ENCODE peak calls at places on chromosomes 3 and 15, in four cellular contexts. N is AG10803, U is HTR-8/SVneo, V is psoas muscle. M is an unnamed sample.
A peak's percentile ranks its signal among the peaks of the same experiment; 100 is the strongest.

GRCh38 chr3:180036678-180037455 is at the start of gene PEX5L:
- DNase-seq in N (peak; percentile 19), U (peak; percentile 20), V (peak; percentile 19), M (peak; percentile 63)

GRCh38 chr15:57849332-57849731 is 142.8 kb downstream of the POLR2M start:
- DNase-seq in V (no peak), N (no peak), U (no peak), M (no peak)

GRCh38 chr15:27847775-27848710 is 251.1 kb downstream of the OCA2 start:
- DNase-seq in V (no peak), U (no peak), N (no peak), M (no peak)

GRCh38 chr3:57840445-57840844 is 84.3 kb downstream of the SLMAP start:
- DNase-seq in N (no peak), V (no peak), U (no peak), M (no peak)

GRCh38 chr3:42061711-42062408 is 29.3 kb upstream of the TRAK1 start:
- DNase-seq in N (peak; percentile 96), V (peak; percentile 85), U (peak; percentile 80), M (no peak)

GRCh38 chr3:38552364-38552763 is 56.2 kb downstream of the EXOG start:
- DNase-seq in V (no peak), N (no peak), U (no peak), M (no peak)

GRCh38 chr3:17605032-17605431 is 137.4 kb downstream of the TBC1D5 start:
- DNase-seq in N (peak; percentile 75), U (peak; percentile 51), V (no peak), M (no peak)

GRCh38 chr15:58932791-58933310 is 628 bp downstream of the SLTM start:
- DNase-seq in V (no peak), U (no peak), N (peak; percentile 45), M (no peak)

GRCh38 chr3:29512620-29513019 is 231.7 kb downstream of the RBMS3 start:
- DNase-seq in U (no peak), V (no peak), N (no peak), M (no peak)

M was measured in HL-60.